ENCODE peak calls at places on chromosome 6, in five cellular contexts. S, K, J, T and R are unnamed samples.

GRCh38 chr6:50821431-50822077 is 2.9 kb downstream of the TFAP2B start:
- DNase-seq in S (peak; percentile 74), K (no peak), J (no peak), T (no peak), R (no peak)

GRCh38 chr6:68826501-68826900 is 191.4 kb downstream of the ADGRB3 start:
- DNase-seq in S (no peak), K (no peak), J (no peak), T (no peak), R (no peak)

GRCh38 chr6:128954308-128955043 is 71.5 kb downstream of the LAMA2 start:
- DNase-seq in S (no peak), K (no peak), J (no peak), T (no peak), R (no peak)

GRCh38 chr6:656460-657252 is at the start of gene HUS1B:
- DNase-seq in S (no peak), K (no peak), J (no peak), T (no peak), R (no peak)

GRCh38 chr6:7557652-7558051 is 16.2 kb downstream of the DSP start:
- DNase-seq in S (no peak), K (no peak), J (no peak), T (no peak), R (no peak)

GRCh38 chr6:141123497-141123896 is 1009.2 kb upstream of the GJE1 start:
- DNase-seq in S (no peak), K (no peak), J (no peak), T (no peak), R (no peak)

GRCh38 chr6:32244270-32244669 is 20.4 kb upstream of the NOTCH4 start:
- DNase-seq in S (no peak), K (no peak), J (no peak), T (no peak), R (no peak)

GRCh38 chr6:152598858-152599537 is 38.2 kb downstream of the SYNE1 start:
- DNase-seq in S (no peak), K (no peak), J (no peak), T (no peak), R (no peak)

GRCh38 chr6:140018588-140018987 is 644.1 kb upstream of the CITED2 start:
- DNase-seq in S (peak; percentile 27), K (no peak), J (peak; percentile 19), T (no peak), R (no peak)

GRCh38 chr6:100512203-100512862 is 47.6 kb upstream of the SIM1 start:
- DNase-seq in S (no peak), K (no peak), J (no peak), T (no peak), R (no peak)

GRCh38 chr6:52285174-52286068 is 879 bp upstream of the MCM3 start:
- DNase-seq in S (no peak), K (no peak), J (no peak), T (no peak), R (no peak)
- TF ChIP-seq CTCF in S (peak; percentile 28), K (peak; percentile 4), J (peak; percentile 41), T (no peak), R (no peak)

GRCh38 chr6:158706369-158706982 is 56.6 kb downstream of the SYTL3 start:
- DNase-seq in S (peak; percentile 64), K (peak; percentile 73), J (peak; percentile 82), T (no peak), R (peak; percentile 40)
- TF ChIP-seq CTCF in S (peak; percentile 80), K (peak; percentile 41), J (peak; percentile 58), T (no peak), R (peak; percentile 48)

DNA sequence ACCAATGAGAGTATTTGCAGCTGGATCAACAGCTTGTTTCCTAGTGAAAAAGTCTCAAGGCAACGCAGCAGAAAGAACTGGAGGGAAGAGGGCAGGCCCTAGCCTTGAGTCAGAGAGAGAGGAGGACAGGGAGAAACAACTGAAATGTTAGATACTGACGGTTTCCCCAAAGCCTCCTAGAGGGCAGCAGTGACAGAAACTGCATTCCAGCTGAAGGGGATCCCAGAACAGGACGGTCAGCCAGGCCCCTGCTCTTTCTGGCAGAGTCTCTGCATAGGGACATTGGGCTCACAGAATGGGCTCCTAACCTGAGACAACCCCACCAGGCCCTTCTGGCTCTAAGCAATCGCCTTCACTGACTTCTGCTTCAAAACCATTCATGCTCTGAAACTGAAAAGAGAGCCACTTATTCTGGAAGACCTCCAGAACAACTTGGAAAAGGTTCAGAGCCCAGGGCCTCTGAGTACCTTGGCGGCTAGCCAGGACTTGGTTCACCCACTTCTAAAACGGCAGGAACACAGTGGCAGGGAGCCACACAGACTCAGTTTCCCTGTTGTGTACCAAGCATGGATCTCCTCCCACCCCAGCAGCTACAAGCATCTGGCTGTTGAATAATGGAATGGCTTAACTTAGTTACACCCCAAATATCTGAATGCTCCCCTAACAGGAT is 72.9 kb downstream of the PSMB1 start:
- DNase-seq in S (no peak), K (no peak), J (peak; percentile 21), T (no peak), R (no peak)
- TF ChIP-seq CTCF in S (peak; percentile 17), K (no peak), J (peak; percentile 27), T (no peak), R (no peak)

GRCh38 chr6:145278163-145278807 is 457.0 kb downstream of the EPM2A start:
- DNase-seq in S (no peak), K (no peak), J (no peak), T (no peak), R (no peak)
- TF ChIP-seq CTCF in S (no peak), K (no peak), J (peak; percentile 6), T (no peak), R (no peak)

GRCh38 chr6:149756261-149756636 is 6.7 kb downstream of the PCMT1 start:
- DNase-seq in S (no peak), K (no peak), J (no peak), T (no peak), R (no peak)
- TF ChIP-seq CTCF in S (no peak), K (no peak), J (no peak), T (no peak), R (no peak)